ENCODE peak calls at places on chromosomes 1 and 21, in eight cellular contexts. L, Y, M, J, U, H, X and P are unnamed samples.

GRCh38 chr21:36145259-36145658 is 10.4 kb downstream of the CBR3 start:
- DNase-seq in L (no peak), Y (no peak), M (no peak), J (no peak), U (no peak), H (no peak), X (no peak), P (no peak)

GRCh38 chr21:45164124-45164511 is 89.7 kb downstream of the ADARB1 start:
- DNase-seq in L (no peak), Y (no peak), M (no peak), J (no peak), U (no peak), H (peak), X (peak), P (no peak)

GRCh38 chr1:206923009-206923960 is 1.5 kb upstream of the FCMR start:
- DNase-seq in L (peak), Y (peak), M (no peak), J (peak), U (no peak), H (no peak), X (no peak), P (no peak)

GRCh38 chr1:47563206-47563605 is 125.4 kb downstream of the FOXD2 start:
- DNase-seq in L (no peak), Y (no peak), M (no peak), J (no peak), U (no peak), H (no peak), X (no peak), P (no peak)

GRCh38 chr1:211920602-211921226 is 90.2 kb upstream of the LPGAT1 start:
- DNase-seq in L (no peak), Y (no peak), M (no peak), J (no peak), U (no peak), H (peak), X (no peak), P (no peak)

GRCh38 chr1:89005286-89006151 is 13.1 kb upstream of the KYAT3 start:
- DNase-seq in L (no peak), Y (no peak), M (no peak), J (no peak), U (no peak), H (no peak), X (no peak), P (no peak)

GRCh38 chr1:91924146-91924545 is 25.1 kb upstream of the BRDT start:
- DNase-seq in L (no peak), Y (no peak), M (no peak), J (no peak), U (no peak), H (peak), X (peak), P (no peak)

GRCh38 chr1:35220976-35221375 is 28.0 kb upstream of the SFPQ start:
- DNase-seq in L (peak), Y (no peak), M (no peak), J (no peak), U (no peak), H (no peak), X (no peak), P (no peak)

GRCh38 chr1:15538750-15539149 is 12.1 kb downstream of the DNAJC16 start:
- DNase-seq in L (no peak), Y (no peak), M (no peak), J (no peak), U (no peak), H (no peak), X (no peak), P (no peak)

GRCh38 chr21:38956791-38957571 is 151.3 kb downstream of the ETS2 start:
- DNase-seq in L (no peak), Y (no peak), M (no peak), J (peak), U (no peak), H (peak), X (peak), P (no peak)

GRCh38 chr1:39082811-39083576 is 56.8 kb downstream of the NDUFS5 start:
- DNase-seq in L (no peak), Y (no peak), M (no peak), J (no peak), U (no peak), H (no peak), X (no peak), P (no peak)

GRCh38 chr1:22789356-22789994 is 78.8 kb downstream of the EPHB2 start:
- DNase-seq in L (no peak), Y (no peak), M (no peak), J (no peak), U (no peak), H (no peak), X (peak), P (no peak)

GRCh38 chr1:100926240-100926639 is 30.4 kb downstream of the SLC30A7 start:
- DNase-seq in L (no peak), Y (no peak), M (no peak), J (no peak), U (no peak), H (no peak), X (no peak), P (no peak)

GRCh38 chr1:167453156-167453555 is 65.2 kb downstream of the CD247 start:
- DNase-seq in L (no peak), Y (no peak), M (no peak), J (no peak), U (no peak), H (no peak), X (no peak), P (no peak)

GRCh38 chr1:208211901-208212843 is 32.0 kb downstream of the PLXNA2 start:
- DNase-seq in L (no peak), Y (no peak), M (no peak), J (no peak), U (no peak), H (no peak), X (no peak), P (no peak)

GRCh38 chr1:158177705-158178450 is 2.8 kb upstream of the CD1D start:
- DNase-seq in L (no peak), Y (peak), M (peak), J (peak), U (peak), H (peak), X (peak), P (peak)

GRCh38 chr1:103953386-103953785 is 203.7 kb downstream of the AMY1C start:
- DNase-seq in L (no peak), Y (no peak), M (no peak), J (no peak), U (no peak), H (no peak), X (no peak), P (no peak)

GRCh38 chr1:154178856-154179811 is 12.8 kb downstream of the TPM3 start:
- DNase-seq in L (no peak), Y (no peak), M (no peak), J (peak), U (no peak), H (peak), X (no peak), P (no peak)

GRCh38 chr1:73310797-73311381 is 887.1 kb downstream of the LRRIQ3 start:
- DNase-seq in L (no peak), Y (no peak), M (no peak), J (no peak), U (no peak), H (no peak), X (no peak), P (no peak)

GRCh38 chr1:43704838-43705237 is 2.5 kb upstream of the ST3GAL3 start:
- DNase-seq in L (no peak), Y (no peak), M (no peak), J (no peak), U (no peak), H (no peak), X (no peak), P (no peak)

GRCh38 chr1:177571076-177571475 is 398.8 kb downstream of the SEC16B start:
- DNase-seq in L (no peak), Y (no peak), M (no peak), J (no peak), U (no peak), H (no peak), X (no peak), P (no peak)

GRCh38 chr1:88916883-88917282 is 25.5 kb upstream of the GTF2B start:
- DNase-seq in L (no peak), Y (no peak), M (no peak), J (no peak), U (no peak), H (no peak), X (no peak), P (no peak)

GRCh38 chr1:9066945-9067807 is 2.3 kb downstream of the SLC2A5 start:
- DNase-seq in L (no peak), Y (no peak), M (peak), J (peak), U (peak), H (peak), X (peak), P (peak)

GRCh38 chr1:162035241-162035640 is 11.6 kb upstream of the OLFML2B start:
- DNase-seq in L (no peak), Y (no peak), M (no peak), J (no peak), U (no peak), H (peak), X (no peak), P (no peak)

GRCh38 chr1:8004803-8005573 is 21.1 kb downstream of the ERRFI1 start:
- DNase-seq in L (no peak), Y (peak), M (peak), J (peak), U (peak), H (peak), X (peak), P (peak)

GRCh38 chr1:159917533-159917932 is 7.8 kb downstream of the TAGLN2 start:
- DNase-seq in L (no peak), Y (no peak), M (no peak), J (peak), U (no peak), H (no peak), X (no peak), P (no peak)

GRCh38 chr21:43815107-43815742 is 25.8 kb downstream of the RRP1 start:
- DNase-seq in L (no peak), Y (no peak), M (no peak), J (no peak), U (no peak), H (no peak), X (no peak), P (no peak)

GRCh38 chr1:157496121-157496526 is 56.2 kb downstream of the FCRL5 start:
- DNase-seq in L (peak), Y (no peak), M (no peak), J (peak), U (peak), H (peak), X (peak), P (peak)

GRCh38 chr1:159790237-159790917 is 9.6 kb downstream of the DUSP23 start:
- DNase-seq in L (no peak), Y (no peak), M (no peak), J (peak), U (no peak), H (peak), X (peak), P (no peak)

DNA sequence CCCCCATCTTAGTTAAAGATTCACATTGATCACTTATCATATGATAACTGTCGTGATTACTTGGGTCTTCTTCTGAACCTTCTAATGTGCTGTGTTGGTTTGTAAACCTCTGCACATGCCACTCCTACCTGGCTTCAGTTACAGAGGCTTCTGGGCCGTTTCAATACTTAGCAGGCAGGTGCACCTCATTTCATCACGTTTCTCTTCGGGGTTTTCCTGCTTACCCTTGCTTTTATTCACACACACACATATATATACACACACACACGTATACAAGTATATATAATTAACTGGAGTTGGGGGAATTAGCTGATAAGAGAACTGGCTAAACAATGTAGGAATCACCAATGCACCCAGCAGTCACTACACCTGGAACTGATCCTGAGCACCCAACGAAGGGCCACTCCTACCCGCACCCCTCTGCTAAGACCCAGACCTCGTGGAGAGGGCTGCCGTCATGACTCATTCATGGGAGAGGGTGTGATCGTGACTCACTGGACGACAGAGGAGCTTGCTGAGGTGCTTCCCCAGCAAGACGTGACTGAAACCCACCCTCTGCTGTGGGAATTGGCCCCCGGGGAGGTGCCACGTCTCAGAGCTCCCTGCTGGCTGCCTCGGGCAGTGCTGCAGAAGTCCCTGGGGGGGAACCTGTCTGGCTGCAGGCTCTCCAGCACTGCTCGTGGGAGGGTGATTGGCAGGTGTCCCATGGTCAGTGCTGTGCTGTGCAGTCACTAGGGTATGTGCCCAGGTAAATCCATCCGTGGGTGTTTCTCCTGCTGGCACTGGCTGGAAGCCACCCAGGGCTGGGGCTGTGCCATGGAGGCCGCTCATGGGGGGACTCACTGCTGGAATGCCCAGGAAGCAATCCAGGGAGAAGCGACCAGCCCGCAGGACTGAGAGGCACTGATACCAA is 166.6 kb downstream of the DYRK1A start:
- DNase-seq in L (no peak), Y (no peak), M (no peak), J (peak), U (no peak), H (peak), X (peak), P (no peak)
- H3K4me3 ChIP-seq in L (no peak), Y (no peak), M (no peak), J (no peak), U (no peak), H (no peak), X (no peak), P (no peak)

DNA sequence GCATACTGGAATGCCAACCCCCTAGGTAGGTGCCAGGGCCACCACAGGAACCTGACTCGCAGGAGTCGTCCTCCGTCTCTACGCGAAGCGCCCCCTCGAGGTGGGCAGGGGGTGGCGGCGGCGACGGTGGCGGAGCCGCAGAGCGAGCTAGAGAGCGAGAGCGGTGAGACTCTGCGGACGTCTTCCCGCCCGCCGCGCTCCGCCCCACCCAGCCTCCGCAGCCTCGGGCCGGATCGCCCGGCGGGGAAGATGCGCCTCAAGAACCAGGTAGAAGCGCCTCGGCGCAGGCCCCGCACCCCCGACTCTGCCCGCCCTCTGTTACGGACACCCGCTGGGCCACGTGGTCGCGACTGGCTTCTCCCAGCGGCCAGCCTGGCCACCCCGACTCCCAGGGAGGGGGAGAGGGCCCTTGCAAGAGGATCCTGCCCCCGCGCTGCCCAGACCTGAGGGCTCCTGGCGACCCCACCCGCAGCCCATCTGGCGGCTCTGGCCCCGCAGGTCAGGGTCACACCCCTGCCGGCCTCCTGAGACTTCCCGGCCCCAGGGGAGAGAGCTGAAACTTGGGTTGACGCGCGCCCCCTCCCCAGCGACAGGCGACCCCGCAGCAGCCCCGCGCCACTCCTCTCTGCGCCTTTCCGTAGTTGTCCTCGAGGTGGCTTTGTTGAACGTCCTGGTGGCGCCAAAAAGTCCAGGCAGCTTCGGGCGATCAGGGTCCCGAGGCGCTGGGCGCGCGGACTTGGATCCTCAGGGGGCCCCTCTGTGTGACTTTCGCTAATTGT is 24.4 kb upstream of the AGBL4 start:
- DNase-seq in L (no peak), Y (no peak), M (no peak), J (peak), U (no peak), H (no peak), X (no peak), P (no peak)
- TF ChIP-seq CTCF in L (no peak), Y (no peak), M (no peak), J (no peak), U (peak), H (no peak), X (no peak), P (no peak)

GRCh38 chr1:106080608-106081325 is 975.7 kb upstream of the PRMT6 start:
- DNase-seq in L (no peak), Y (no peak), M (no peak), J (no peak), U (no peak), H (no peak), X (no peak), P (no peak)
- H3K4me3 ChIP-seq in L (no peak), Y (no peak), M (no peak), J (no peak), U (no peak), H (no peak), X (no peak), P (no peak)

GRCh38 chr1:27105018-27105417 is 49.9 kb downstream of the SLC9A1 start:
- DNase-seq in L (no peak), Y (no peak), M (no peak), J (no peak), U (no peak), H (no peak), X (no peak), P (no peak)

GRCh38 chr1:27106561-27107323 is 48.2 kb downstream of the SLC9A1 start:
- DNase-seq in L (no peak), Y (peak), M (no peak), J (no peak), U (no peak), H (no peak), X (no peak), P (no peak)

GRCh38 chr1:27108588-27108987 is 46.3 kb downstream of the SLC9A1 start:
- DNase-seq in L (no peak), Y (no peak), M (no peak), J (no peak), U (no peak), H (no peak), X (no peak), P (no peak)

GRCh38 chr1:27111771-27112573 is 43.0 kb downstream of the SLC9A1 start:
- DNase-seq in L (peak), Y (peak), M (peak), J (peak), U (peak), H (peak), X (peak), P (peak)

DNA sequence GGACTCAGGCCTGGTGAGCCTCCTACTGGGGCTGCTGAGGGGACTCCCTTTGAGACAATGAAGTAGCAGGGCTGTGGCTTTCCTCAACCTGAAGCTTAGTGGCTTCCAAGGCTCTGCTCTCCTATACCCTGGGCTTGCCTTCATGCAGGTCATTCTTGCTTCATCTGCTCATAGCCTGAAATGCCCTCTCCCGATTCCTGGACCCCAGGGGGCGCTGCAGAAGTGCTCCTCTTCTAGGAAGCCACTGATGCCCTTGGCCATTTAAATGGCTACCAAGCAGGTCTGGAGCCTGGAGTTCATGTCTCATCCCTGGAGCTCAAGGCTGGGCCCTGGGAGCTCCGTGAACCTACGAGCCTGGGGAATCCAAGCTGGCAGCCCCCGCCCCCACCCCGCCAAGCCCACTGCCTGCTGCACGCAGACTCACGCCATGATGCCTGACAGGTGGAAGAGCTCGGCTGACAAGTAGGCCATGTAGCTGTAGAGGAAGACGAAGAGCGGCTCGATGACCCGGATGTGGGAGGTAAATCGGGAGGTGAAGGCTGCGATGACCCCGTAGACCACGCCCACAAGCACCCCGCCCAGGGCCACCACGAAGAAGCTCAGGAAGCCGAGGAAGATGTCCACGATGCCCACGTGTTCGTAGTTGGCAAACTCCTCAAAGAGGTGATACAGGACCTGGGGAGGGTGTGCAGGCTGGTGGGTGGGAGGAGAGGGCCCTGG is 45.7 kb downstream of the SLC9A1 start:
- DNase-seq in L (no peak), Y (no peak), M (no peak), J (no peak), U (no peak), H (no peak), X (no peak), P (no peak)
- TF ChIP-seq CTCF in L (no peak), Y (peak), M (no peak), J (no peak), U (peak), H (peak), X (peak), P (no peak)